ENCODE peak calls at places on chromosome 7, in seven cellular contexts. U, V, Z, E, Y, A and G are unnamed samples.

GRCh38 chr7:37371755-37372154 is 76.9 kb downstream of the ELMO1 start:
- DNase-seq in Y (no peak), E (no peak), V (no peak), U (no peak), A (no peak), Z (no peak), G (no peak)

GRCh38 chr7:146136357-146136875 is 19.8 kb downstream of the CNTNAP2 start:
- DNase-seq in V (no peak), E (no peak), U (no peak), Z (no peak), Y (no peak), A (no peak), G (no peak)

GRCh38 chr7:78284945-78285344 is 486.4 kb downstream of the PHTF2 start:
- DNase-seq in U (peak), A (peak), Y (no peak), V (no peak), Z (no peak), E (no peak), G (no peak)

GRCh38 chr7:134826105-134826504 is 46.7 kb downstream of the CALD1 start:
- DNase-seq in Y (no peak), U (no peak), E (no peak), V (peak), A (no peak), Z (no peak), G (no peak)

GRCh38 chr7:131066635-131067034 is 261.0 kb upstream of the MKLN1 start:
- DNase-seq in Z (no peak), V (no peak), Y (no peak), U (no peak), A (no peak), E (no peak), G (no peak)

GRCh38 chr7:127943541-127944521 is 87.4 kb downstream of the LRRC4 start:
- DNase-seq in A (peak), Y (no peak), V (no peak), U (peak), E (no peak), Z (no peak), G (peak)

GRCh38 chr7:102004229-102004628 is 186.8 kb downstream of the CUX1 start:
- DNase-seq in Z (no peak), U (peak), E (no peak), V (no peak), Y (no peak), A (no peak), G (no peak)

GRCh38 chr7:46006723-46007122 is 85.7 kb upstream of the IGFBP3 start:
- DNase-seq in Z (no peak), Y (no peak), V (no peak), U (no peak), A (no peak), E (no peak), G (no peak)

GRCh38 chr7:68074242-68074641 is 1077.6 kb downstream of the TYW1 start:
- DNase-seq in Z (no peak), A (no peak), Y (no peak), E (no peak), U (no peak), V (no peak), G (no peak)

GRCh38 chr7:106841896-106842390 is 23.1 kb upstream of the PIK3CG start:
- DNase-seq in Z (no peak), U (peak), E (no peak), V (no peak), Y (no peak), A (no peak), G (no peak)

GRCh38 chr7:87944547-87944946 is 10.5 kb downstream of the ADAM22 start:
- DNase-seq in Z (no peak), A (no peak), U (no peak), E (no peak), V (no peak), Y (no peak), G (no peak)

GRCh38 chr7:113045379-113045778 is 41.2 kb downstream of the GPR85 start:
- DNase-seq in Y (no peak), E (no peak), Z (no peak), U (no peak), A (no peak), V (no peak), G (no peak)

GRCh38 chr7:80392229-80393169 is 119.4 kb downstream of the GNAT3 start:
- DNase-seq in E (no peak), Z (no peak), V (no peak), U (peak), Y (peak), A (peak), G (no peak)

GRCh38 chr7:16080131-16080530 is 341.2 kb downstream of the CRPPA start:
- DNase-seq in U (no peak), V (no peak), A (no peak), Y (no peak), E (no peak), Z (no peak), G (no peak)

GRCh38 chr7:131502810-131503545 is 53.5 kb downstream of the PODXL start:
- DNase-seq in V (no peak), E (no peak), Z (no peak), A (no peak), Y (no peak), U (peak), G (no peak)

GRCh38 chr7:26618458-26618857 is 245.9 kb downstream of the SKAP2 start:
- DNase-seq in Z (no peak), Y (no peak), U (peak), E (no peak), V (no peak), A (no peak), G (no peak)

GRCh38 chr7:3217166-3217565 is 83.9 kb upstream of the SDK1 start:
- DNase-seq in V (no peak), Z (no peak), U (no peak), A (no peak), Y (no peak), E (no peak), G (no peak)

GRCh38 chr7:129958643-129959479 is 6.1 kb upstream of the UBE2H start:
- DNase-seq in A (no peak), Z (no peak), Y (no peak), U (peak), V (peak), E (no peak), G (no peak)

GRCh38 chr7:50660040-50660829 is 95.0 kb upstream of the DDC start:
- DNase-seq in Y (no peak), V (no peak), E (peak), Z (no peak), A (no peak), U (no peak), G (peak)

GRCh38 chr7:23617482-23617881 is 20.3 kb downstream of the CCDC126 start:
- DNase-seq in U (no peak), E (no peak), V (no peak), Z (no peak), Y (no peak), A (no peak), G (no peak)

GRCh38 chr7:13067036-13067435 is 379.6 kb downstream of the ARL4A start:
- DNase-seq in U (no peak), E (no peak), A (no peak), Y (no peak), V (no peak), Z (peak), G (no peak)

GRCh38 chr7:105675873-105676484 is 94.7 kb upstream of the EFCAB10 start:
- DNase-seq in V (no peak), Y (no peak), E (peak), U (no peak), A (no peak), Z (no peak), G (no peak)

GRCh38 chr7:126511046-126511445 is 741.7 kb downstream of the GRM8 start:
- DNase-seq in E (no peak), V (no peak), U (no peak), Y (no peak), Z (no peak), A (no peak), G (no peak)

GRCh38 chr7:22433710-22434460 is 66.1 kb downstream of the STEAP1B start:
- DNase-seq in E (no peak), V (no peak), Y (no peak), U (peak), Z (peak), A (no peak), G (no peak)

GRCh38 chr7:132877578-132877977 is 204.3 kb downstream of the CHCHD3 start:
- DNase-seq in E (no peak), Y (no peak), V (no peak), U (peak), Z (no peak), A (no peak), G (no peak)